ENCODE peak calls at places on chromosomes 7 and 10, in five cellular contexts. One of them, this sample, is unnamed.

GRCh38 chr10:30500534-30500933 is 66.5 kb downstream of the MAP3K8 start:
- ATAC-seq in left ventricle myocardium superior: no peak
- ATAC-seq in activated naive CD4-positive, alpha-beta T cell treated with anti-CD3 and anti-CD28 coated beads, Interleukin-2, amount 50 U/mL, for 72 hours: peak
- ATAC-seq in Panc1: no peak
- ATAC-seq in HCT116: no peak
- ATAC-seq in this sample: no peak

GRCh38 chr7:28761485-28761884 is 196.6 kb downstream of the TRIL start:
- ATAC-seq in left ventricle myocardium superior: no peak
- ATAC-seq in activated naive CD4-positive, alpha-beta T cell treated with anti-CD3 and anti-CD28 coated beads, Interleukin-2, amount 50 U/mL, for 72 hours: no peak
- ATAC-seq in Panc1: no peak
- ATAC-seq in HCT116: no peak
- ATAC-seq in this sample: no peak

GRCh38 chr7:87202208-87202607 is 17.3 kb downstream of the TMEM243 start:
- ATAC-seq in left ventricle myocardium superior: no peak
- ATAC-seq in activated naive CD4-positive, alpha-beta T cell treated with anti-CD3 and anti-CD28 coated beads, Interleukin-2, amount 50 U/mL, for 72 hours: no peak
- ATAC-seq in Panc1: no peak
- ATAC-seq in HCT116: no peak
- ATAC-seq in this sample: no peak

GRCh38 chr10:131094406-131095108 is 217.0 kb downstream of the TCERG1L start:
- ATAC-seq in left ventricle myocardium superior: peak
- ATAC-seq in activated naive CD4-positive, alpha-beta T cell treated with anti-CD3 and anti-CD28 coated beads, Interleukin-2, amount 50 U/mL, for 72 hours: no peak
- ATAC-seq in Panc1: peak
- ATAC-seq in HCT116: peak
- ATAC-seq in this sample: peak

GRCh38 chr10:85111271-85111670 is 782.9 kb downstream of the CCSER2 start:
- ATAC-seq in left ventricle myocardium superior: no peak
- ATAC-seq in activated naive CD4-positive, alpha-beta T cell treated with anti-CD3 and anti-CD28 coated beads, Interleukin-2, amount 50 U/mL, for 72 hours: no peak
- ATAC-seq in Panc1: no peak
- ATAC-seq in HCT116: no peak
- ATAC-seq in this sample: no peak

GRCh38 chr10:90561666-90562065 is 296.2 kb downstream of the HTR7 start:
- ATAC-seq in left ventricle myocardium superior: no peak
- ATAC-seq in activated naive CD4-positive, alpha-beta T cell treated with anti-CD3 and anti-CD28 coated beads, Interleukin-2, amount 50 U/mL, for 72 hours: no peak
- ATAC-seq in Panc1: no peak
- ATAC-seq in HCT116: no peak
- ATAC-seq in this sample: no peak

GRCh38 chr7:43569424-43569823 is 13.5 kb upstream of the STK17A start:
- ATAC-seq in left ventricle myocardium superior: no peak
- ATAC-seq in activated naive CD4-positive, alpha-beta T cell treated with anti-CD3 and anti-CD28 coated beads, Interleukin-2, amount 50 U/mL, for 72 hours: no peak
- ATAC-seq in Panc1: peak
- ATAC-seq in HCT116: peak
- ATAC-seq in this sample: peak

GRCh38 chr7:156327916-156328315 is 312.7 kb upstream of the RNF32 start:
- ATAC-seq in left ventricle myocardium superior: no peak
- ATAC-seq in activated naive CD4-positive, alpha-beta T cell treated with anti-CD3 and anti-CD28 coated beads, Interleukin-2, amount 50 U/mL, for 72 hours: no peak
- ATAC-seq in Panc1: no peak
- ATAC-seq in HCT116: no peak
- ATAC-seq in this sample: no peak

GRCh38 chr7:101947899-101948298 is 130.5 kb downstream of the CUX1 start:
- ATAC-seq in left ventricle myocardium superior: peak
- ATAC-seq in activated naive CD4-positive, alpha-beta T cell treated with anti-CD3 and anti-CD28 coated beads, Interleukin-2, amount 50 U/mL, for 72 hours: no peak
- ATAC-seq in Panc1: no peak
- ATAC-seq in HCT116: no peak
- ATAC-seq in this sample: no peak

GRCh38 chr10:43055991-43056567 is 20.8 kb upstream of the RET start:
- ATAC-seq in left ventricle myocardium superior: no peak
- ATAC-seq in activated naive CD4-positive, alpha-beta T cell treated with anti-CD3 and anti-CD28 coated beads, Interleukin-2, amount 50 U/mL, for 72 hours: no peak
- ATAC-seq in Panc1: peak
- ATAC-seq in HCT116: no peak
- ATAC-seq in this sample: no peak

GRCh38 chr7:137728426-137728825 is 118.3 kb downstream of the DGKI start:
- ATAC-seq in left ventricle myocardium superior: no peak
- ATAC-seq in activated naive CD4-positive, alpha-beta T cell treated with anti-CD3 and anti-CD28 coated beads, Interleukin-2, amount 50 U/mL, for 72 hours: no peak
- ATAC-seq in Panc1: no peak
- ATAC-seq in HCT116: no peak
- ATAC-seq in this sample: no peak

GRCh38 chr7:158783595-158783994 is 45.7 kb downstream of the ESYT2 start:
- ATAC-seq in left ventricle myocardium superior: peak
- ATAC-seq in activated naive CD4-positive, alpha-beta T cell treated with anti-CD3 and anti-CD28 coated beads, Interleukin-2, amount 50 U/mL, for 72 hours: peak
- ATAC-seq in Panc1: no peak
- ATAC-seq in HCT116: peak
- ATAC-seq in this sample: peak

GRCh38 chr10:8481718-8482504 is 427.4 kb downstream of the GATA3 start:
- ATAC-seq in left ventricle myocardium superior: no peak
- ATAC-seq in activated naive CD4-positive, alpha-beta T cell treated with anti-CD3 and anti-CD28 coated beads, Interleukin-2, amount 50 U/mL, for 72 hours: no peak
- ATAC-seq in Panc1: no peak
- ATAC-seq in HCT116: no peak
- ATAC-seq in this sample: no peak

GRCh38 chr10:78899996-78900714 is 168.6 kb upstream of the ZMIZ1 start:
- ATAC-seq in left ventricle myocardium superior: peak
- ATAC-seq in activated naive CD4-positive, alpha-beta T cell treated with anti-CD3 and anti-CD28 coated beads, Interleukin-2, amount 50 U/mL, for 72 hours: no peak
- ATAC-seq in Panc1: peak
- ATAC-seq in HCT116: no peak
- ATAC-seq in this sample: no peak

GRCh38 chr7:157079116-157079515 is 59.6 kb upstream of the UBE3C start:
- ATAC-seq in left ventricle myocardium superior: no peak
- ATAC-seq in activated naive CD4-positive, alpha-beta T cell treated with anti-CD3 and anti-CD28 coated beads, Interleukin-2, amount 50 U/mL, for 72 hours: no peak
- ATAC-seq in Panc1: no peak
- ATAC-seq in HCT116: no peak
- ATAC-seq in this sample: no peak

GRCh38 chr10:7314068-7314646 is 96.7 kb downstream of the SFMBT2 start:
- ATAC-seq in left ventricle myocardium superior: no peak
- ATAC-seq in activated naive CD4-positive, alpha-beta T cell treated with anti-CD3 and anti-CD28 coated beads, Interleukin-2, amount 50 U/mL, for 72 hours: peak
- ATAC-seq in Panc1: no peak
- ATAC-seq in HCT116: no peak
- ATAC-seq in this sample: no peak

This sample was measured in esophagus mucosa.